ENCODE peak calls at places on chromosome 20, in seven cellular contexts. T is RWPE2, K is Peyer's patch, H is tibial nerve, D is HL-60, P is right lobe of liver, F is AG10803. U is an unnamed sample.

GRCh38 chr20:39825950-39826349 is 863.1 kb downstream of the MAFB start:
- DNase-seq in T (no peak), K (no peak), H (no peak), D (no peak), P (no peak), F (peak), U (peak)

GRCh38 chr20:64140421-64140820 is 23.8 kb upstream of the MYT1 start:
- DNase-seq in T (peak), K (peak), H (no peak), D (no peak), P (no peak), F (no peak), U (no peak)

GRCh38 chr20:2133318-2134183 is 31.9 kb downstream of the STK35 start:
- DNase-seq in T (no peak), K (no peak), H (peak), D (no peak), P (no peak), F (peak), U (peak)

GRCh38 chr20:1657556-1658334 is at the start of gene SIRPG:
- DNase-seq in T (no peak), K (peak), H (no peak), D (peak), P (no peak), F (no peak), U (no peak)

GRCh38 chr20:25540273-25540672 is 45.1 kb downstream of the NINL start:
- DNase-seq in T (no peak), K (peak), H (no peak), D (no peak), P (peak), F (peak), U (peak)

GRCh38 chr20:23164176-23164601 is 78.1 kb upstream of the CD93 start:
- DNase-seq in T (no peak), K (peak), H (peak), D (no peak), P (peak), F (no peak), U (no peak)

GRCh38 chr20:59583428-59584277 is 20.7 kb upstream of the PHACTR3 start:
- DNase-seq in T (peak), K (peak), H (no peak), D (no peak), P (peak), F (peak), U (no peak)

GRCh38 chr20:10239954-10240353 is 21.3 kb downstream of the SNAP25 start:
- DNase-seq in T (peak), K (no peak), H (no peak), D (peak), P (no peak), F (peak), U (peak)

GRCh38 chr20:1802385-1803215 is 92.6 kb upstream of the SIRPA start:
- DNase-seq in T (no peak), K (peak), H (peak), D (peak), P (peak), F (peak), U (peak)

GRCh38 chr20:1906361-1907051 is 11.3 kb downstream of the SIRPA start:
- DNase-seq in T (no peak), K (no peak), H (no peak), D (no peak), P (no peak), F (no peak), U (no peak)

GRCh38 chr20:22387452-22387851 is 196.9 kb downstream of the FOXA2 start:
- DNase-seq in T (no peak), K (no peak), H (no peak), D (no peak), P (no peak), F (no peak), U (no peak)

GRCh38 chr20:34525709-34526416 is 9.6 kb downstream of the DYNLRB1 start:
- DNase-seq in T (peak), K (peak), H (peak), D (peak), P (no peak), F (peak), U (peak)

GRCh38 chr20:59265298-59265697 is 35.1 kb upstream of the EDN3 start:
- DNase-seq in T (no peak), K (no peak), H (no peak), D (no peak), P (no peak), F (no peak), U (no peak)

GRCh38 chr20:56676001-56676400 is 46.9 kb downstream of the TFAP2C start:
- DNase-seq in T (no peak), K (no peak), H (no peak), D (no peak), P (no peak), F (no peak), U (no peak)

GRCh38 chr20:13638162-13638495 is 603 bp downstream of the TASP1 start:
- DNase-seq in T (no peak), K (no peak), H (no peak), D (no peak), P (no peak), F (no peak), U (no peak)

GRCh38 chr20:48898210-48898609 is 23.3 kb upstream of the ARFGEF2 start:
- DNase-seq in T (peak), K (no peak), H (no peak), D (no peak), P (no peak), F (peak), U (no peak)

GRCh38 chr20:17559338-17559737 is 10.5 kb upstream of the DSTN start:
- DNase-seq in T (no peak), K (no peak), H (no peak), D (no peak), P (no peak), F (no peak), U (no peak)

GRCh38 chr20:34390769-34391447 is 27.8 kb downstream of the ITCH start:
- DNase-seq in T (peak), K (peak), H (peak), D (no peak), P (peak), F (peak), U (peak)

GRCh38 chr20:57742506-57743180 is 32.8 kb upstream of the PMEPA1 start:
- DNase-seq in T (peak), K (no peak), H (no peak), D (no peak), P (no peak), F (no peak), U (no peak)

GRCh38 chr20:17210983-17211382 is 15.9 kb upstream of the PCSK2 start:
- DNase-seq in T (no peak), K (no peak), H (no peak), D (no peak), P (no peak), F (no peak), U (no peak)

GRCh38 chr20:25705830-25706351 is 9.2 kb upstream of the ZNF337 start:
- DNase-seq in T (no peak), K (no peak), H (no peak), D (no peak), P (no peak), F (no peak), U (no peak)

GRCh38 chr20:40080059-40080652 is 608.9 kb downstream of the MAFB start:
- DNase-seq in T (no peak), K (no peak), H (no peak), D (no peak), P (no peak), F (no peak), U (no peak)

GRCh38 chr20:17530716-17531536 is at the start of gene BFSP1:
- DNase-seq in T (no peak), K (peak), H (no peak), D (peak), P (peak), F (peak), U (peak)

GRCh38 chr20:41398408-41398807 is 31.8 kb upstream of the EMILIN3 start:
- DNase-seq in T (no peak), K (peak), H (no peak), D (no peak), P (no peak), F (peak), U (peak)

GRCh38 chr20:15859061-15859460 is 714.2 kb downstream of the KIF16B start:
- DNase-seq in T (no peak), K (no peak), H (no peak), D (no peak), P (no peak), F (no peak), U (no peak)

GRCh38 chr20:61178431-61179080 is 73.5 kb upstream of the CDH4 start:
- DNase-seq in T (no peak), K (no peak), H (no peak), D (no peak), P (no peak), F (no peak), U (no peak)

GRCh38 chr20:34948030-34948429 is 7.6 kb downstream of the GSS start:
- DNase-seq in T (no peak), K (no peak), H (no peak), D (no peak), P (no peak), F (peak), U (peak)

GRCh38 chr20:61969806-61970205 is 95.9 kb downstream of the TAF4 start:
- DNase-seq in T (peak), K (no peak), H (no peak), D (no peak), P (no peak), F (no peak), U (no peak)

GRCh38 chr20:58891686-58892125 is 39.2 kb downstream of the GNAS start:
- DNase-seq in T (no peak), K (peak), H (no peak), D (no peak), P (no peak), F (no peak), U (peak)

DNA sequence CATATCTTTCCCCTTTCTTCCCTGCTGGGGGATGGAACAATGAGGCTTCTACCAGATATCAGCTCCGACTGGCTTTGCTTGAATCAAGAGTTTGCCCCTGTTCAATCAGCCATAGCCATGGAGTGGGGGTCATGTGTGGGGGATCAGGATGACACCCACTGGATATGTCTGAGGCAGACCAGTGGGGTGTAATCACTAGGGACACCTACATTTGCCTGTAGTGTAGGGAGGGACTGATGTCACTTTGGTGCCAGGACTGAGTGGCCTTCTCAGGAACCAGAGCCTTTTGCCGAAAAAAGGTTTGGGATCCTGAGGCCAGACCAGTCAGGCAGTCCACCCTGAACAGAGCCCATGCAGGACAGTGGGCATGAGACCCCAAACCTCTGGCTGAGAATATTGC is 1.0 kb downstream of the ITPA start:
- DNase-seq in T (no peak), K (no peak), H (no peak), D (no peak), P (no peak), F (no peak), U (no peak)
- H3K4me3 ChIP-seq in T (peak), K (peak), H (peak), D (peak), P (peak), F (peak), U (peak)

GRCh38 chr20:63102720-63103375 is 96.1 kb upstream of the BHLHE23 start:
- DNase-seq in T (peak), K (peak), H (no peak), D (peak), P (peak), F (peak), U (peak)
- H3K4me3 ChIP-seq in T (peak), K (peak), H (peak), D (no peak), P (peak), F (peak), U (peak)

GRCh38 chr20:32070690-32071213 is 18.7 kb downstream of the HCK start:
- DNase-seq in T (no peak), K (no peak), H (no peak), D (peak), P (no peak), F (no peak), U (no peak)
- H3K4me3 ChIP-seq in T (no peak), K (no peak), H (no peak), D (no peak), P (no peak), F (no peak), U (no peak)

DNA sequence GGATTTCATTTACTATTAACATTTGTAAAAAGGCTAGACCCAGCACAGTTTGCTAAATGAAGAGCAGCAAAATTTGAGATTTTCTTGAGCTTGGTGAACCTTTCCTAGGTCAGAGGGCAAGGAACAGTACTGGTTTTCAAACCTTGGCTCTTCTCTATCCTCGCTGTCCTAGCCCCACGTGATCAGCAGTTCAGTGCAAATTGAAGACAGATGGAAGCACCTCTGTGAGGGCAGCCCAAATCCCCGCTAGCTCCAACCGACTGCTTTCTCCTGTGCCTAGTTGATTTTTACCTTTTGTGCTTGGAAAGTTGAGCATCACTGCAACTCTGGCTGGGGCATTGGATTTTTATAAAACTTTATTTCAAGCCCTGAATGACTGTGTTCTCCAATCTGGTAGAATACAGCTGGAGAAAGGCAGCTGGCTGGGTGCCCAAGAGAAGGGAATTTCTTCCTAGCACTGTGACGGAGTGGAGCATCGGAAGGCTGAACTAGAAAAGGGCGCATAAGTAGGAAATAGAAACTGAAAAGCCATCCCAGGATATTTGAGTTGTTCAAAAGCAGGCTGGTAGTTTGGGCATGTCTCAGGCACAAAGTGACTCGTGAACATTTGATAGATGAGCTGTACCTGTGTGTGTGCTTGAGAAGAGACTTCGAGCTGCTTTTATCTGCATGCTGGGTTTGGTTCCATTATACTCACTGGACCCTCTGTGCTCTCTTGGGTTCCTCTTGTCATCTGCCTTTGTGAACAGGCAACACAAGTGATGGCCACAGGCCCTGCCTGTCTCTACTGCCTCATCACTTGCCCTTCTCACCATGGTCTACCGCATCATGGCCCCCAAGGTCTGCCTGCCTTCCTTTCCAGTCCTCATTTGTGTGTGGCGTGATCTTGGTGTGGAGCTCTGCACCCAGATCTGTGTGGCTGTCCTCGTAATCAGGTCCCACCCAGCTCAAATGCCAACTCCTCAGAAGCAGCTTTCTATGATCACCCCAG is 2.3 kb downstream of the RNF114 start:
- DNase-seq in T (peak), K (peak), H (peak), D (no peak), P (no peak), F (peak), U (peak)
- H3K4me3 ChIP-seq in T (peak), K (no peak), H (no peak), D (no peak), P (no peak), F (peak), U (peak)

GRCh38 chr20:50689864-50690263 is 1.5 kb downstream of the RIPOR3 start:
- DNase-seq in T (no peak), K (peak), H (peak), D (no peak), P (no peak), F (peak), U (peak)
- H3K4me3 ChIP-seq in T (no peak), K (peak), H (no peak), D (no peak), P (peak), F (peak), U (peak)

GRCh38 chr20:45230631-45231030 is 9.5 kb downstream of the SEMG2 start:
- DNase-seq in T (no peak), K (no peak), H (no peak), D (no peak), P (no peak), F (no peak), U (no peak)

GRCh38 chr20:45238139-45238538 is 16.2 kb downstream of the SLPI start:
- DNase-seq in T (no peak), K (no peak), H (no peak), D (no peak), P (no peak), F (no peak), U (no peak)

GRCh38 chr20:45235995-45236394 is 14.8 kb downstream of the SEMG2 start:
- DNase-seq in T (peak), K (no peak), H (no peak), D (no peak), P (no peak), F (no peak), U (no peak)
- H3K4me3 ChIP-seq in T (no peak), K (no peak), H (no peak), D (no peak), P (no peak), F (no peak), U (no peak)

GRCh38 chr20:52974155-52974554 is 2.0 kb downstream of the TSHZ2 start:
- DNase-seq in T (no peak), K (no peak), H (no peak), D (no peak), P (no peak), F (no peak), U (no peak)
- H3K4me3 ChIP-seq in T (no peak), K (no peak), H (peak), D (no peak), P (peak), F (peak), U (peak)